ENCODE peak calls at places on chromosomes 2 and 18, in six cellular contexts. Y is astrocyte, H is A549, P is lung, L is IMR-90, E is body of pancreas. C is an unnamed sample.

GRCh38 chr2:15122915-15123314 is 438.2 kb downstream of the NBAS start:
- DNase-seq in Y (peak; percentile 24), H (no peak), P (no peak), L (peak; percentile 29), E (no peak), C (no peak)

GRCh38 chr2:110832740-110833139 is 100.4 kb downstream of the ACOXL start:
- DNase-seq in Y (no peak), H (no peak), P (no peak), L (no peak), E (no peak), C (no peak)

GRCh38 chr18:59681521-59682004 is 15.7 kb downstream of the CCBE1 start:
- DNase-seq in Y (no peak), H (no peak), P (no peak), L (no peak), E (no peak), C (no peak)

GRCh38 chr2:1481406-1482252 is 68.4 kb downstream of the TPO start:
- DNase-seq in Y (no peak), H (no peak), P (no peak), L (no peak), E (no peak), C (no peak)

GRCh38 chr18:76633504-76634259 is 138.6 kb upstream of the ZNF516 start:
- DNase-seq in Y (no peak), H (no peak), P (no peak), L (no peak), E (no peak), C (no peak)

GRCh38 chr2:45412754-45413379 is 198.2 kb downstream of the SRBD1 start:
- DNase-seq in Y (peak; percentile 16), H (no peak), P (no peak), L (peak; percentile 27), E (no peak), C (no peak)

GRCh38 chr2:3604207-3604877 is 9.4 kb downstream of the COLEC11 start:
- DNase-seq in Y (no peak), H (no peak), P (no peak), L (no peak), E (peak; percentile 25), C (no peak)

GRCh38 chr18:13376841-13377351 is 158.3 kb downstream of the LDLRAD4 start:
- DNase-seq in Y (no peak), H (no peak), P (no peak), L (no peak), E (no peak), C (no peak)

GRCh38 chr2:191165190-191165643 is 14.4 kb upstream of the STAT4 start:
- DNase-seq in Y (no peak), H (peak; percentile 65), P (no peak), L (peak; percentile 72), E (peak; percentile 22), C (peak; percentile 10)

GRCh38 chr18:79684787-79685186 is 5.2 kb downstream of the CTDP1 start:
- DNase-seq in Y (no peak), H (no peak), P (no peak), L (peak; percentile 11), E (no peak), C (no peak)

GRCh38 chr18:48319796-48320638 is 89.2 kb downstream of the ZBTB7C start:
- DNase-seq in Y (peak; percentile 57), H (no peak), P (no peak), L (peak; percentile 35), E (no peak), C (no peak)

GRCh38 chr2:142965464-142965863 is 88.0 kb downstream of the KYNU start:
- DNase-seq in Y (peak; percentile 75), H (no peak), P (no peak), L (peak; percentile 78), E (no peak), C (no peak)

GRCh38 chr2:64226611-64227010 is 82.4 kb upstream of the PELI1 start:
- DNase-seq in Y (no peak), H (no peak), P (no peak), L (no peak), E (no peak), C (no peak)

GRCh38 chr18:7177131-7177744 is 53.7 kb upstream of the LRRC30 start:
- DNase-seq in Y (peak; percentile 49), H (peak; percentile 54), P (peak; percentile 44), L (peak; percentile 85), E (peak; percentile 75), C (peak; percentile 47)

GRCh38 chr2:177489719-177490301 is 97.2 kb downstream of the AGPS start:
- DNase-seq in Y (peak; percentile 10), H (peak; percentile 42), P (no peak), L (peak; percentile 49), E (no peak), C (no peak)

GRCh38 chr2:112257575-112257974 is 2.7 kb upstream of the ZC3H8 start:
- DNase-seq in Y (peak; percentile 7), H (peak; percentile 13), P (no peak), L (peak; percentile 62), E (no peak), C (no peak)

GRCh38 chr2:112254466-112255240 is at the start of gene ZC3H8:
- DNase-seq in Y (peak; percentile 51), H (peak; percentile 90), P (peak; percentile 93), L (peak; percentile 75), E (peak; percentile 95), C (peak; percentile 92)

GRCh38 chr2:112253261-112253807 is 1.5 kb downstream of the ZC3H8 start:
- DNase-seq in Y (no peak), H (no peak), P (no peak), L (no peak), E (no peak), C (no peak)

GRCh38 chr2:112256654-112257053 is 1.8 kb upstream of the ZC3H8 start:
- DNase-seq in Y (no peak), H (no peak), P (no peak), L (no peak), E (no peak), C (no peak)

DNA sequence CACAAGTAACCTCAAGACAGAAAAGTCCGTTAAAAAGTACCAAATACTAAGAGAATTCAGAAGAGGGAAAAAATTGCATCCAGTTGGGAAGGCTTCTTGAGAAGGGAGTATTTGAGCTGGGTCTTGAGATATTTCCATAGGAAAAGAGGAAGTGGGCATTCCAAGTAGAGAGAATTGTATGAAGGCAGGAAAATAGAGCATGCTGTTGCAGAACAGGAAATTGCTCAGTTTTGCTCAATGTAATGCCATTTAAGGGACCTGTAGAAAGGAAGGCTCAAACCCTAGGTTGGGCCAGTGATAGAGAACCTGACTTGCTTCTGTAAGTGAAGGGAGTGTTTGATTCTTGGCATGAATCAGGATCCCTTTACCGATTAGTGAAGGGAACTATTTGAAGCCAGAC is 1.0 kb upstream of the ZC3H8 start:
- DNase-seq in Y (no peak), H (no peak), P (no peak), L (no peak), E (no peak), C (no peak)
- H3K27ac ChIP-seq in Y (no peak overlapping the region), H (no peak overlapping the region), P (no peak overlapping the region), L (no peak overlapping the region), E (no peak overlapping the region), C (no peak overlapping the region)

GRCh38 chr2:138276367-138276766 is 225.2 kb upstream of the SPOPL start:
- DNase-seq in Y (no peak), H (no peak), P (no peak), L (peak; percentile 17), E (no peak), C (no peak)
- H3K4me3 ChIP-seq in Y (no peak overlapping the region), H (no peak overlapping the region), P (no peak overlapping the region), L (no peak overlapping the region), E (no peak overlapping the region), C (no peak overlapping the region)

GRCh38 chr2:119932809-119933208 is 80.1 kb upstream of the EPB41L5 start:
- DNase-seq in Y (no peak), H (no peak), P (no peak), L (no peak), E (no peak), C (no peak)

GRCh38 chr2:119937680-119938079 is 75.2 kb upstream of the EPB41L5 start:
- DNase-seq in Y (no peak), H (no peak), P (no peak), L (no peak), E (no peak), C (no peak)

GRCh38 chr2:119929537-119929936 is 83.3 kb upstream of the EPB41L5 start:
- DNase-seq in Y (no peak), H (no peak), P (no peak), L (no peak), E (no peak), C (no peak)

GRCh38 chr2:119939915-119940314 is 73.0 kb upstream of the EPB41L5 start:
- DNase-seq in Y (no peak), H (no peak), P (no peak), L (no peak), E (no peak), C (no peak)

DNA sequence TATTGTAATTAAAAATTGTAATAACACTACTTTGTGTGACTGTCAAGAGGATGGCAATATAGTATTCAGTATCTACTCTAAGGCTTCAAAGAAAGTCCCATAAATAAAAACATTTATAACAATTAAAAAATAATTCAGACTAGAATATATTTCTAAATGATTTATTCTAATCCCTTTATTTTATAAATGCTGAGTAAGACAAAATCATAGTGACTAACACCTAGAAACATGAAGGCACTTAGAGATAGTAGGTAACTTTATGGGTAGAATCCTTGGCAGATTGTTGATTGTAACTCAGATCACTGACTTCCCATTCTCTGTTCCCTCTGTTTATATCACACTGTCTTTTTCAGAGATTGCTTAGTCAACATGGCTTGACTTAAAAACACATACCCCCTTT is 78.6 kb upstream of the EPB41L5 start:
- DNase-seq in Y (no peak), H (no peak), P (no peak), L (no peak), E (no peak), C (no peak)
- H3K27ac ChIP-seq in Y (no peak overlapping the region), H (no peak overlapping the region), P (no peak overlapping the region), L (no peak overlapping the region), E (no peak overlapping the region), C (no peak overlapping the region)

GRCh38 chr2:240578110-240578450 is 8.5 kb upstream of the CAPN10 start:
- DNase-seq in Y (no peak), H (no peak), P (no peak), L (no peak), E (no peak), C (no peak)

GRCh38 chr2:240578488-240578887 is 8.0 kb upstream of the CAPN10 start:
- DNase-seq in Y (no peak), H (no peak), P (no peak), L (no peak), E (no peak), C (no peak)

GRCh38 chr2:240581811-240582210 is 4.7 kb upstream of the CAPN10 start:
- DNase-seq in Y (no peak), H (no peak), P (no peak), L (no peak), E (no peak), C (no peak)

GRCh38 chr2:240579071-240579762 is 7.3 kb upstream of the CAPN10 start:
- DNase-seq in Y (no peak), H (no peak), P (no peak), L (no peak), E (no peak), C (no peak)

DNA sequence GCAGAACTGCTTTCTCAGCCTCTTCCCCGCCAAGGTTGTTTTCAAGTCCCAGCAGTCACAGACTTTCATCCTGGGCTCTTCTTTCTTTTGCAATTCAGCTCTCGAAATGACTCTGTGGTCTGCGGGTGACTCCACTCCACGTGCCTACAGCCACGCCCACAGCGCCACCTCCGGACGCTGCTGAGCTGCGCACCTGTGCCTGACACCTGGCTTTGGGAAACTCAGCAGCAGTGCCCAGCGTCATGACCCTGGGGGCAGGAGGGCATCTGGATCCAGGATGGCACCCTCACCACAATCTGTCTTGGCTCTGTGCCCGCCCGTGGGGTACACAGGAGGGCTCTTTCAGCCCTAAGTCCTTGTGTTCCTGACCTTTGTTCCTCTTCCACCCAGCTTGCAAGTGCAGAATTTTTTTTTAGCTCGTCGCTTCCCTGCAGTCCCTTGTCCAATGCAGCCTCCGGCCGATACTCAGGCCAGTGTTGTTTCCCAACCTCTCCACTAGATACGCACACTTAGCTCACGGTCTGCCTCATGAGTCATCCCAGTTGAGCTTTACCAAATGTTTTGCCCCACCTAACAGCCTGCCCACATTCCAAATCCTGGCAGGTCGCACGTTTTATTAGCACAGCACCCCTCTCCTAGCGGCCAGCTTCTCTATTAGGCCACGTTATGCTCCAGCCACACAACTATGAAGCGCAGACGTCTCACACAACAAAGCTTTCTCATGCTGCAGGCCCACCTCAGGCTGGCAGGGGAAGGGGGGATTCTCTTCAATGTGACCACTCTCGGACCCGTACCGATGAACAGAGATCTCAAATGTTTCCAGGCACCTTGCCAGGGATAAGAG is 6.5 kb upstream of the CAPN10 start:
- DNase-seq in Y (peak; percentile 77), H (peak; percentile 82), P (peak; percentile 83), L (peak; percentile 89), E (peak; percentile 85), C (no peak)
- H3K4me3 ChIP-seq in Y (no peak overlapping the region), H (peak overlapping the region; percentile 2), P (no peak overlapping the region), L (no peak overlapping the region), E (no peak overlapping the region), C (no peak overlapping the region)

C was measured in prostate gland.